ENCODE peak calls at places on chromosome 2, in four cellular contexts. One of them, this sample, is unnamed.

GRCh38 chr2:115491394-115491793 is 1049.0 kb downstream of the DPP10 start:
- DNase-seq in IMR-90: no peak
- DNase-seq in WTC11: no peak
- DNase-seq in H1: no peak
- DNase-seq in this sample: no peak

GRCh38 chr2:12821656-12822055 is 104.9 kb downstream of the TRIB2 start:
- DNase-seq in IMR-90: no peak
- DNase-seq in WTC11: no peak
- DNase-seq in H1: no peak
- DNase-seq in this sample: no peak

GRCh38 chr2:189608799-189609422 is 28.3 kb upstream of the SLC40A1 start:
- DNase-seq in IMR-90: peak; percentile 63
- DNase-seq in WTC11: no peak
- DNase-seq in H1: no peak
- DNase-seq in this sample: no peak

GRCh38 chr2:120319686-120320317 is 26.1 kb upstream of the INHBB start:
- DNase-seq in IMR-90: no peak
- DNase-seq in WTC11: no peak
- DNase-seq in H1: no peak
- DNase-seq in this sample: no peak

GRCh38 chr2:6773007-6773693 is 92.6 kb downstream of the CMPK2 start:
- DNase-seq in IMR-90: peak; percentile 11
- DNase-seq in WTC11: peak; percentile 73
- DNase-seq in H1: peak; percentile 99
- DNase-seq in this sample: peak; percentile 21

GRCh38 chr2:231376857-231377256 is 18.7 kb upstream of the B3GNT7 start:
- DNase-seq in IMR-90: no peak
- DNase-seq in WTC11: peak; percentile 38
- DNase-seq in H1: no peak
- DNase-seq in this sample: no peak

GRCh38 chr2:85578243-85579180 is 1.1 kb downstream of the VAMP8 start:
- DNase-seq in IMR-90: no peak
- DNase-seq in WTC11: no peak
- DNase-seq in H1: no peak
- DNase-seq in this sample: no peak

GRCh38 chr2:73907840-73908452 is 15.1 kb downstream of the ACTG2 start:
- DNase-seq in IMR-90: peak; percentile 62
- DNase-seq in WTC11: peak; percentile 58
- DNase-seq in H1: peak; percentile 64
- DNase-seq in this sample: peak; percentile 37

GRCh38 chr2:96409543-96410184 is 74.1 kb downstream of the NCAPH start:
- DNase-seq in IMR-90: no peak
- DNase-seq in WTC11: no peak
- DNase-seq in H1: no peak
- DNase-seq in this sample: no peak

GRCh38 chr2:10452956-10453885 is 5.1 kb upstream of the ODC1 start:
- DNase-seq in IMR-90: no peak
- DNase-seq in WTC11: no peak
- DNase-seq in H1: no peak
- DNase-seq in this sample: no peak

GRCh38 chr2:166764702-166765101 is 123.6 kb upstream of the XIRP2 start:
- DNase-seq in IMR-90: no peak
- DNase-seq in WTC11: no peak
- DNase-seq in H1: no peak
- DNase-seq in this sample: no peak

GRCh38 chr2:3953117-3953516 is 249.7 kb downstream of the DCDC2C start:
- DNase-seq in IMR-90: no peak
- DNase-seq in WTC11: no peak
- DNase-seq in H1: no peak
- DNase-seq in this sample: no peak

GRCh38 chr2:232689152-232689910 is 7.8 kb upstream of the GIGYF2 start:
- DNase-seq in IMR-90: peak; percentile 40
- DNase-seq in WTC11: no peak
- DNase-seq in H1: no peak
- DNase-seq in this sample: no peak

GRCh38 chr2:113760400-113760799 is 4.0 kb upstream of the SLC35F5 start:
- DNase-seq in IMR-90: peak; percentile 54
- DNase-seq in WTC11: no peak
- DNase-seq in H1: no peak
- DNase-seq in this sample: no peak

GRCh38 chr2:212958133-212958532 is 193.3 kb downstream of the IKZF2 start:
- DNase-seq in IMR-90: no peak
- DNase-seq in WTC11: no peak
- DNase-seq in H1: no peak
- DNase-seq in this sample: no peak

GRCh38 chr2:128901572-128902391 is 583.1 kb upstream of the HS6ST1 start:
- DNase-seq in IMR-90: no peak
- DNase-seq in WTC11: no peak
- DNase-seq in H1: no peak
- DNase-seq in this sample: no peak

GRCh38 chr2:108988796-108989713 is at the start of gene EDAR:
- DNase-seq in IMR-90: no peak
- DNase-seq in WTC11: peak; percentile 79
- DNase-seq in H1: peak; percentile 79
- DNase-seq in this sample: peak; percentile 54

DNA sequence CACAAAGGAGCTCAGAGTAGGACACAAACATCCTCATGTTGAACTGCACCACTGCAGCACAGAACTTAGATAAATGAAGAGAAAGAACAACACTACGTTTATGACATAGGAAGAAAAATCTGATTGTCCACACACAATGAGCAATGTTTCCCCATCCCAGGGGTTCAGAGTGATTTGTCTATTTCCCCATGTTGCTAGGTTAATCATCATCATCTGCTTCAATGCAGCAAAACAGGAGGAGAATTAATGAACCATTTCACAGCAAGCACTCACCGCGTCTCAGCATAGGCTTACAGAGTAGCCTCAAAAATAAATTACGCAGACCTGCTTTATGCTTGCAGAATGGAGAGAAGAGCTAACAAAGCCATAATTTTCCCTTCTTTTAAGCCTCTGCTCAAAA is 184.3 kb upstream of the ARL4C start:
- DNase-seq in IMR-90: no peak
- DNase-seq in WTC11: no peak
- DNase-seq in H1: peak; percentile 17
- DNase-seq in this sample: no peak
- TF ChIP-seq USF2 in IMR-90: no peak
- TF ChIP-seq USF2 in WTC11: no peak
- TF ChIP-seq USF2 in H1: no peak
- TF ChIP-seq USF2 in this sample: no peak

GRCh38 chr2:133231264-133231663 is 337.0 kb downstream of the NCKAP5 start:
- DNase-seq in IMR-90: no peak
- DNase-seq in WTC11: no peak
- DNase-seq in H1: no peak
- DNase-seq in this sample: no peak

GRCh38 chr2:133232556-133232955 is 335.7 kb downstream of the NCKAP5 start:
- DNase-seq in IMR-90: no peak
- DNase-seq in WTC11: no peak
- DNase-seq in H1: no peak
- DNase-seq in this sample: no peak

GRCh38 chr2:133241231-133241575 is 327.1 kb downstream of the NCKAP5 start:
- DNase-seq in IMR-90: peak; percentile 91
- DNase-seq in WTC11: no peak
- DNase-seq in H1: no peak
- DNase-seq in this sample: no peak

GRCh38 chr2:133240505-133241230 is 327.6 kb downstream of the NCKAP5 start:
- DNase-seq in IMR-90: peak; percentile 16
- DNase-seq in WTC11: no peak
- DNase-seq in H1: no peak
- DNase-seq in this sample: no peak

DNA sequence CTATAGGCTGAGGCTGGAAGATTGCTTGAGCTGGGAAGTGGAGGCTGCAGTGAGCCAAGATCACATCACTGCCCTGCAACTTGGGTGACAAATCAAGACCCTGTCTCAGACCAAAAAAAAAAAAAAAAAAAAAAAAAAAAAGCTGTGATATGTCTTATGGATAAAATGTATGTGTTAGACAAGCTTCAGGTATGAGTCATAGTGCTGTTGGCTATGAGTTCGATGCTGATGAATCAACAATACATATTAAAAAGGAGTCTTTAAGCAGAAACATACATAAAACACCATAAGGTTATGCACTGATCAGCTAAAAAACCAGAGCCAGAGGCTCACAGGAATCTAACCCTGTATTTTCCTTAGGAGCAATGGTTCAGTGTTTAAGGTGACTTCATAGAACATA is 332.3 kb downstream of the NCKAP5 start:
- DNase-seq in IMR-90: peak; percentile 87
- DNase-seq in WTC11: no peak
- DNase-seq in H1: no peak
- DNase-seq in this sample: no peak
- TF ChIP-seq USF2 in IMR-90: no peak
- TF ChIP-seq USF2 in WTC11: no peak
- TF ChIP-seq USF2 in H1: no peak
- TF ChIP-seq USF2 in this sample: no peak

GRCh38 chr2:37154790-37155189 is 2.0 kb downstream of the EIF2AK2 start:
- DNase-seq in IMR-90: no peak
- DNase-seq in WTC11: no peak
- DNase-seq in H1: no peak
- DNase-seq in this sample: no peak
- TF ChIP-seq USF2 in IMR-90: no peak
- TF ChIP-seq USF2 in WTC11: no peak
- TF ChIP-seq USF2 in H1: no peak
- TF ChIP-seq USF2 in this sample: no peak

GRCh38 chr2:38074047-38074774 is 1.7 kb downstream of the CYP1B1 start:
- DNase-seq in IMR-90: no peak
- DNase-seq in WTC11: peak; percentile 43
- DNase-seq in H1: peak; percentile 71
- DNase-seq in this sample: no peak
- TF ChIP-seq USF2 in IMR-90: no peak
- TF ChIP-seq USF2 in WTC11: no peak
- TF ChIP-seq USF2 in H1: no peak
- TF ChIP-seq USF2 in this sample: no peak

GRCh38 chr2:180205616-180206271 is 198.6 kb upstream of the CWC22 start:
- DNase-seq in IMR-90: no peak
- DNase-seq in WTC11: no peak
- DNase-seq in H1: no peak
- DNase-seq in this sample: no peak

GRCh38 chr2:180203972-180204371 is 196.9 kb upstream of the CWC22 start:
- DNase-seq in IMR-90: peak; percentile 80
- DNase-seq in WTC11: no peak
- DNase-seq in H1: no peak
- DNase-seq in this sample: no peak

GRCh38 chr2:180202591-180202990 is 195.5 kb upstream of the CWC22 start:
- DNase-seq in IMR-90: no peak
- DNase-seq in WTC11: no peak
- DNase-seq in H1: no peak
- DNase-seq in this sample: no peak
- TF ChIP-seq USF2 in IMR-90: no peak
- TF ChIP-seq USF2 in WTC11: no peak
- TF ChIP-seq USF2 in H1: no peak
- TF ChIP-seq USF2 in this sample: no peak

GRCh38 chr2:105134076-105134475 is 96.2 kb downstream of the MRPS9 start:
- DNase-seq in IMR-90: peak; percentile 4
- DNase-seq in WTC11: no peak
- DNase-seq in H1: peak; percentile 36
- DNase-seq in this sample: no peak
- TF ChIP-seq USF2 in IMR-90: no peak
- TF ChIP-seq USF2 in WTC11: no peak
- TF ChIP-seq USF2 in H1: no peak
- TF ChIP-seq USF2 in this sample: no peak